ENCODE peak calls at places on chromosomes 16 and 17, in six cellular contexts. One of them, this sample, is unnamed.

GRCh38 chr17:80384078-80384960 is 30.6 kb upstream of the ENDOV start:
- DNase-seq in AG04450: no peak
- DNase-seq in GM13976: no peak
- DNase-seq in cardiac muscle cell: no peak
- DNase-seq in sigmoid colon: peak; percentile 55
- DNase-seq in left ventricle myocardium inferior: no peak
- DNase-seq in this sample: no peak

GRCh38 chr17:17729620-17730249 is 48.5 kb downstream of the RAI1 start:
- DNase-seq in AG04450: no peak
- DNase-seq in GM13976: peak; percentile 79
- DNase-seq in cardiac muscle cell: peak; percentile 45
- DNase-seq in sigmoid colon: no peak
- DNase-seq in left ventricle myocardium inferior: no peak
- DNase-seq in this sample: peak; percentile 77

GRCh38 chr16:3819741-3820724 is 60.5 kb downstream of the CREBBP start:
- DNase-seq in AG04450: peak; percentile 90
- DNase-seq in GM13976: no peak
- DNase-seq in cardiac muscle cell: peak; percentile 75
- DNase-seq in sigmoid colon: no peak
- DNase-seq in left ventricle myocardium inferior: no peak
- DNase-seq in this sample: no peak

GRCh38 chr17:73686126-73686525 is 41.9 kb upstream of the SDK2 start:
- DNase-seq in AG04450: no peak
- DNase-seq in GM13976: no peak
- DNase-seq in cardiac muscle cell: no peak
- DNase-seq in sigmoid colon: no peak
- DNase-seq in left ventricle myocardium inferior: no peak
- DNase-seq in this sample: no peak

GRCh38 chr16:74999208-74999682 is 421 bp downstream of the ZNRF1 start:
- DNase-seq in AG04450: no peak
- DNase-seq in GM13976: peak; percentile 66
- DNase-seq in cardiac muscle cell: no peak
- DNase-seq in sigmoid colon: peak; percentile 73
- DNase-seq in left ventricle myocardium inferior: peak; percentile 34
- DNase-seq in this sample: peak; percentile 52

GRCh38 chr16:82192665-82193064 is 22.6 kb upstream of the MPHOSPH6 start:
- DNase-seq in AG04450: peak; percentile 44
- DNase-seq in GM13976: no peak
- DNase-seq in cardiac muscle cell: no peak
- DNase-seq in sigmoid colon: no peak
- DNase-seq in left ventricle myocardium inferior: no peak
- DNase-seq in this sample: no peak

GRCh38 chr17:15237106-15237425 is 28.1 kb downstream of the PMP22 start:
- DNase-seq in AG04450: no peak
- DNase-seq in GM13976: no peak
- DNase-seq in cardiac muscle cell: no peak
- DNase-seq in sigmoid colon: no peak
- DNase-seq in left ventricle myocardium inferior: no peak
- DNase-seq in this sample: no peak

GRCh38 chr16:49858200-49859129 is 2.6 kb upstream of the ZNF423 start:
- DNase-seq in AG04450: no peak
- DNase-seq in GM13976: peak; percentile 64
- DNase-seq in cardiac muscle cell: peak; percentile 74
- DNase-seq in sigmoid colon: peak; percentile 83
- DNase-seq in left ventricle myocardium inferior: peak; percentile 55
- DNase-seq in this sample: no peak

GRCh38 chr16:26721290-26721689 is 345.4 kb upstream of the C16orf82 start:
- DNase-seq in AG04450: no peak
- DNase-seq in GM13976: no peak
- DNase-seq in cardiac muscle cell: no peak
- DNase-seq in sigmoid colon: no peak
- DNase-seq in left ventricle myocardium inferior: no peak
- DNase-seq in this sample: no peak

GRCh38 chr16:53744449-53744848 is 40.5 kb downstream of the FTO start:
- DNase-seq in AG04450: no peak
- DNase-seq in GM13976: peak; percentile 23
- DNase-seq in cardiac muscle cell: no peak
- DNase-seq in sigmoid colon: no peak
- DNase-seq in left ventricle myocardium inferior: no peak
- DNase-seq in this sample: peak; percentile 16

GRCh38 chr17:28684963-28685362 is 23.0 kb downstream of the SUPT6H start:
- DNase-seq in AG04450: no peak
- DNase-seq in GM13976: no peak
- DNase-seq in cardiac muscle cell: no peak
- DNase-seq in sigmoid colon: peak; percentile 79
- DNase-seq in left ventricle myocardium inferior: no peak
- DNase-seq in this sample: no peak

GRCh38 chr17:78973792-78974520 is 5.8 kb downstream of the LGALS3BP start:
- DNase-seq in AG04450: no peak
- DNase-seq in GM13976: no peak
- DNase-seq in cardiac muscle cell: no peak
- DNase-seq in sigmoid colon: no peak
- DNase-seq in left ventricle myocardium inferior: no peak
- DNase-seq in this sample: no peak

GRCh38 chr17:80820331-80820730 is 171.3 kb upstream of the CHMP6 start:
- DNase-seq in AG04450: no peak
- DNase-seq in GM13976: no peak
- DNase-seq in cardiac muscle cell: no peak
- DNase-seq in sigmoid colon: peak; percentile 34
- DNase-seq in left ventricle myocardium inferior: no peak
- DNase-seq in this sample: no peak

DNA sequence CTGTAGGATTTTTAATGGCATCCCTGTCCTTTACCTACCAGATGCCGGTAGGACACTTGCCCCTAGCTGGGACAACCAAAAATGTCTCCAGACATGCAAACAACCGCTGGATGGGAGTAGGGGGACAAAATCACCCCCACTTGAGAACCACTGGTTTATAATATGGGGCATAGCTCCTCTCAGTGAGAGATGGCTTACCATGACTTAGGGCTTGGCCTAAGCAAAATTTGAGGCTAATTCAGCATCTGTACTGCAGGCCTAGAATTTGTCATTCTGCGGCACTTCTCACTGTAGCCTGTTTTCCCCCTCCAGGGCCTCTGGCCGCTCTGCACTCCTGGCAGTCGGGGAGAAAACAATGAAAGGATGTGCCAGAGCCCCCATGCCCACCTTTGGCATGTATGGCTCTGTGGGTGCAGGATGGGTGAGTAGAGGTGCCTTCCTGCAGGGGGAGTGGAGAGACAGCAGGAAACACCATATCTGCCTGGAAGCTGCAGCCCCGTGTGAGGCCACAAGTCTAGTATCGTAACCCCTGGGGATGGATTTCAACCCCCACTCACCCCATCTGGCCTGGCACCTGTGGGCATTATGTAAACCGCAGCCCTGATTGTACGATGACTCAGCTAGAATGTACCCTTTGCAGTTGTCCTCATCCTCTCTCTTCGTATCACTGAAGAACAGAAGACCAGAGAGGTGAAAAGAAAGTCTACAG is 268.1 kb downstream of the SOX9 start:
- DNase-seq in AG04450: no peak
- DNase-seq in GM13976: no peak
- DNase-seq in cardiac muscle cell: no peak
- DNase-seq in sigmoid colon: no peak
- DNase-seq in left ventricle myocardium inferior: no peak
- DNase-seq in this sample: no peak
- TF ChIP-seq CTCF in AG04450: peak; percentile 35
- TF ChIP-seq CTCF in GM13976: no peak
- TF ChIP-seq CTCF in cardiac muscle cell: peak; percentile 35
- TF ChIP-seq CTCF in sigmoid colon: no peak
- TF ChIP-seq CTCF in left ventricle myocardium inferior: no peak
- TF ChIP-seq CTCF in this sample: no peak

GRCh38 chr16:30658731-30659506 is 688 bp downstream of the FBRS start:
- DNase-seq in AG04450: peak; percentile 96
- DNase-seq in GM13976: peak; percentile 87
- DNase-seq in cardiac muscle cell: peak; percentile 93
- DNase-seq in sigmoid colon: peak; percentile 94
- DNase-seq in left ventricle myocardium inferior: peak; percentile 76
- DNase-seq in this sample: peak; percentile 86
- TF ChIP-seq CTCF in AG04450: no peak
- TF ChIP-seq CTCF in GM13976: peak; percentile 43
- TF ChIP-seq CTCF in cardiac muscle cell: peak; percentile 16
- TF ChIP-seq CTCF in sigmoid colon: no peak
- TF ChIP-seq CTCF in left ventricle myocardium inferior: peak; percentile 9
- TF ChIP-seq CTCF in this sample: peak; percentile 41

DNA sequence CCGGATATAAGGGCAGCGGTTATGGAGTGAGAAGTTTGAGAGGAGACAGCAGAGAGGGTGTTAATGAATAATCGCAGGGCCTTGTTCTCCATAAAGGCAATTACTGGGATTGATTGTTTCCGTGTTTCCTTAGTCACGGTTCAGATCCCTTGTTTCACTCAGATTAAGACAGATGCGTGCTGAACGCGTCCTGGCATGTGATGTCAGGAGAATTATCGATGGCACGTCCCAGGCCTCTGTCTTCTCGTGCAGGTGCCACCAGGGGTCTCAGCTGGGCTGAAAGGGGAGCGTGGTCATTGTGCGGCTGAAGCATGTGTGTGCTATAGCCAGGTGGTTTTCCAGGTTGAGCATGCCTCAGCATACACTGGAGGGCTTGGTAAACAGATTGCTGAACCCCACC is 142.4 kb upstream of the NOL11 start:
- DNase-seq in AG04450: no peak
- DNase-seq in GM13976: peak; percentile 40
- DNase-seq in cardiac muscle cell: no peak
- DNase-seq in sigmoid colon: no peak
- DNase-seq in left ventricle myocardium inferior: no peak
- DNase-seq in this sample: peak; percentile 51
- TF ChIP-seq CTCF in AG04450: no peak
- TF ChIP-seq CTCF in GM13976: peak; percentile 54
- TF ChIP-seq CTCF in cardiac muscle cell: no peak
- TF ChIP-seq CTCF in sigmoid colon: no peak
- TF ChIP-seq CTCF in left ventricle myocardium inferior: no peak
- TF ChIP-seq CTCF in this sample: peak; percentile 54

DNA sequence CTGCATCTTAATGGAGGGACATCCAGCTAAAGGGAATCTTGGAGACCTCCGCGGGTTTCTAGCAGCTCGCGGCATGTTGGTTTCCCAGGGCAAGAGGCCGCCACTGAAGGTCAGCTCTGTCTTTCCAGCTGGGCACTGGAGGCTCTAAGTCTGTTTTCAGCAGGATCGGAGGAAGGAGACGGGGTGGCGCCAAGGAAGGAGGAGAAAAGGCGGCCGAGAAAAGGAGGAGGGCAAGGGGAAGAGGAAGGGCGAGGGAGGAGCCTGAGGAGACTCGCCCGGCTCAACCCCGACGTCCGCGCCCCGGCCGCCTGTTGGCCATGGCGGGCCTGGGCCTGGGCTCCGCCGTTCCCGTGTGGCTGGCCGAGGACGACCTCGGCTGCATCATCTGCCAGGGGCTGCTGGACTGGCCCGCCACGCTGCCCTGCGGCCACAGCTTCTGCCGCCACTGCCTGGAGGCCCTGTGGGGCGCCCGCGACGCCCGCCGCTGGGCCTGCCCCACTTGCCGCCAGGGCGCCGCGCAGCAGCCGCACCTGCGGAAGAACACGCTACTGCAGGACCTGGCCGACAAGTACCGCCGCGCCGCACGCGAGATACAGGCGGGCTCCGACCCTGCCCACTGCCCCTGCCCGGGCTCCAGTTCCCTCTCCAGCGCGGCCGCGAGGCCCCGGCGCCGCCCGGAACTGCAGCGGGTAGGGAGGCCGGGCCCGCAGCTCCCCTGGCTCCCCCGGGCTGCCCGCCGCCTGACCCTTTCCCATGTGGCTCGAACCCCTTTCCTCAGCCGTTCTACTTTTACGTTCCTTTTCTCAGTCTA is at the start of gene RNF135:
- DNase-seq in AG04450: peak; percentile 59
- DNase-seq in GM13976: peak; percentile 86
- DNase-seq in cardiac muscle cell: peak; percentile 40
- DNase-seq in sigmoid colon: peak; percentile 92
- DNase-seq in left ventricle myocardium inferior: peak; percentile 86
- DNase-seq in this sample: peak; percentile 83
- TF ChIP-seq CTCF in AG04450: peak; percentile 25
- TF ChIP-seq CTCF in GM13976: no peak
- TF ChIP-seq CTCF in cardiac muscle cell: no peak
- TF ChIP-seq CTCF in sigmoid colon: peak; percentile 54
- TF ChIP-seq CTCF in left ventricle myocardium inferior: peak; percentile 64
- TF ChIP-seq CTCF in this sample: no peak

GRCh38 chr17:63774141-63774981 is at the start of gene DDX42:
- DNase-seq in AG04450: no peak
- DNase-seq in GM13976: no peak
- DNase-seq in cardiac muscle cell: peak; percentile 77
- DNase-seq in sigmoid colon: peak; percentile 80
- DNase-seq in left ventricle myocardium inferior: peak; percentile 90
- DNase-seq in this sample: no peak
- TF ChIP-seq CTCF in AG04450: peak; percentile 22
- TF ChIP-seq CTCF in GM13976: no peak
- TF ChIP-seq CTCF in cardiac muscle cell: peak; percentile 29
- TF ChIP-seq CTCF in sigmoid colon: no peak
- TF ChIP-seq CTCF in left ventricle myocardium inferior: peak; percentile 17
- TF ChIP-seq CTCF in this sample: peak; percentile 6

DNA sequence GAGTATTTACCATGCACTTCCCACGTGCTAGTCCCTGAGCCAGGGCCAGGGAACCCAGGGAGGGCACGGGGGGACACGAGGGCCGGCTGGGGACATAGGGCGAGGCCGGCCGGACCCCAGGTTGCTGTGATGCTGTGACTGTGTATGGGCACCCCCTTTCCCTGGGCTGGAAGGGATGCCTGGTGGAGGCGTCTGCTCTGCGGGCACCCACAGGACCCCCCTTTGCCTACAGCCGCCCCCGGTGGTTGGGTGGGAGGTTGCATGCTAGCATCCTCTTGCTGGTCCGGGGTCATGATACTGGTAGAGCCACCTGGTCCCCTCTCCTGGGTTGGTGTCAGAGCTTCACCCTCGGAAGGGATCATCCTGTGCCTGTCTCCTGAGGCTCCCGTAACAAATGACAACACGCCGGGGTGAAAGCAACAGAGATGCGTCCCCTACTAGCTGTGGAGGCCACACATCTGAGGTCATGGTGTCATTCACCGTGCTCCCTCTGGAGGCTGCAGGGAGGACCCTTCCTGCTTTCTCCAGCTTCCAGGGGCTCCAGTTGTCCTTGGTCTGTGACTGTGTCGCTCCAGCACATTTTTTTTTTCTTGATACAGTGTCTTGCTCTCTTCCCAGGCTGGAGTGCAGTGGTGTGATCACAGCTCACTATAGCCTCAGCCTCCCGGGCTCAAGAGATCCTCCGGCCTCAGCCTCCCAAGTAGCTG is 3.1 kb upstream of the CIAO3 start:
- DNase-seq in AG04450: no peak
- DNase-seq in GM13976: no peak
- DNase-seq in cardiac muscle cell: no peak
- DNase-seq in sigmoid colon: no peak
- DNase-seq in left ventricle myocardium inferior: no peak
- DNase-seq in this sample: no peak
- TF ChIP-seq CTCF in AG04450: peak; percentile 11
- TF ChIP-seq CTCF in GM13976: no peak
- TF ChIP-seq CTCF in cardiac muscle cell: peak; percentile 12
- TF ChIP-seq CTCF in sigmoid colon: no peak
- TF ChIP-seq CTCF in left ventricle myocardium inferior: no peak
- TF ChIP-seq CTCF in this sample: no peak

This sample was measured in GM10248.